ENCODE peak calls at places on chromosomes 1 and 21, in eight cellular contexts. Q is body of pancreas; B is uterus; M is CD8-positive, alpha-beta T cell; K is ovary; G is neural progenitor cell; O is colonic mucosa; P is transverse colon. C is an unnamed sample.

GRCh38 chr1:42936309-42937078 is 22.2 kb downstream of the SLC2A1 start:
- DNase-seq in B (peak; percentile 37), P (peak; percentile 67), G (no peak), O (peak; percentile 62), K (peak; percentile 50), M (peak; percentile 67), Q (peak; percentile 9), C (peak; percentile 47)

GRCh38 chr21:44550807-44551206 is 498 bp downstream of the KRTAP10-2 start:
- DNase-seq in Q (no peak), B (no peak), P (peak; percentile 4), K (no peak), M (no peak), G (no peak), O (no peak), C (peak; percentile 52)

GRCh38 chr21:44454747-44455523 is at the start of gene LRRC3:
- DNase-seq in G (peak; percentile 99), O (peak; percentile 89), K (peak; percentile 88), M (peak; percentile 86), P (peak; percentile 90), B (peak; percentile 70), Q (peak; percentile 86), C (peak; percentile 96)

GRCh38 chr1:39576016-39576657 is 453 bp downstream of the PABPC4 start:
- DNase-seq in P (peak; percentile 38), G (peak; percentile 76), B (no peak), M (peak; percentile 25), K (peak; percentile 60), O (peak; percentile 37), Q (peak; percentile 44), C (peak; percentile 73)

GRCh38 chr1:7401814-7402547 is 369.1 kb upstream of the VAMP3 start:
- DNase-seq in B (no peak), P (no peak), O (peak; percentile 14), Q (no peak), G (no peak), M (no peak), K (no peak), C (no peak)

GRCh38 chr1:165697491-165697880 is 876 bp downstream of the ALDH9A1 start:
- DNase-seq in Q (no peak), P (no peak), O (no peak), M (no peak), G (peak; percentile 5), K (no peak), B (no peak), C (no peak)

GRCh38 chr1:201383647-201384405 is 6.3 kb upstream of the TNNT2 start:
- DNase-seq in O (no peak), M (no peak), B (no peak), K (no peak), P (no peak), G (no peak), Q (no peak), C (no peak)

GRCh38 chr1:233597489-233597901 is 16.4 kb upstream of the KCNK1 start:
- DNase-seq in B (no peak), G (no peak), O (no peak), M (no peak), K (no peak), P (no peak), Q (no peak), C (no peak)

GRCh38 chr1:244601336-244601735 is 51.6 kb upstream of the DESI2 start:
- DNase-seq in O (no peak), P (no peak), G (no peak), K (no peak), B (no peak), Q (no peak), M (no peak), C (no peak)

GRCh38 chr1:33082575-33083112 is 1.7 kb downstream of the AZIN2 start:
- DNase-seq in B (no peak), P (no peak), K (no peak), M (no peak), O (no peak), Q (no peak), G (no peak), C (no peak)

GRCh38 chr1:33080885-33081553 is at the start of gene AZIN2:
- DNase-seq in Q (peak; percentile 98), K (peak; percentile 99), M (peak; percentile 96), O (peak; percentile 99), P (peak; percentile 98), B (peak; percentile 97), G (peak; percentile 98), C (peak; percentile 99)

GRCh38 chr1:33080373-33080772 is 580 bp upstream of the AZIN2 start:
- DNase-seq in P (no peak), Q (no peak), K (no peak), O (no peak), B (no peak), M (no peak), G (no peak), C (no peak)

GRCh38 chr1:33085332-33085731 is 4.4 kb downstream of the AZIN2 start:
- DNase-seq in O (no peak), P (no peak), M (no peak), Q (no peak), G (no peak), K (no peak), B (no peak), C (no peak)

GRCh38 chr1:33081554-33082305 is 777 bp downstream of the AZIN2 start:
- DNase-seq in Q (no peak), K (peak; percentile 46), B (peak; percentile 30), P (peak; percentile 26), M (no peak), O (peak; percentile 44), G (peak; percentile 57), C (no peak)
- H3K27ac ChIP-seq in Q (no peak overlapping the region), K (no peak overlapping the region), B (peak overlapping the region; percentile 64), P (peak overlapping the region; percentile 79), M (peak overlapping the region; percentile 54), O (no peak overlapping the region), G (no peak overlapping the region), C (peak overlapping the region; percentile 30)

GRCh38 chr21:40016234-40016633 is 149.0 kb downstream of the PCP4 start:
- DNase-seq in O (no peak), B (no peak), Q (no peak), P (no peak), M (no peak), K (no peak), G (no peak), C (no peak)
- H3K9me3 ChIP-seq in O (no peaks in the 10 kb centered on the region), B (no peaks in the 10 kb centered on the region), Q (no peaks in the 10 kb centered on the region), P (no peaks in the 10 kb centered on the region), M (no peaks in the 10 kb centered on the region), K (no peaks in the 10 kb centered on the region), G (no peaks in the 10 kb centered on the region), C (no peaks in the 10 kb centered on the region)

GRCh38 chr1:27124405-27124804 is 30.5 kb downstream of the SLC9A1 start:
- DNase-seq in P (no peak), G (peak; percentile 47), B (no peak), K (no peak), Q (no peak), O (no peak), M (no peak), C (no peak)

GRCh38 chr1:27119270-27119618 is 35.7 kb downstream of the SLC9A1 start:
- DNase-seq in P (no peak), B (peak; percentile 56), Q (no peak), M (no peak), G (no peak), O (no peak), K (no peak), C (no peak)

GRCh38 chr1:27117733-27118439 is 37.0 kb downstream of the SLC9A1 start:
- DNase-seq in M (no peak), K (no peak), P (no peak), B (no peak), Q (no peak), G (no peak), O (no peak), C (no peak)

GRCh38 chr1:27120849-27121248 is 34.1 kb downstream of the SLC9A1 start:
- DNase-seq in M (no peak), G (no peak), P (no peak), Q (no peak), B (no peak), K (no peak), O (no peak), C (no peak)

GRCh38 chr1:27122652-27123051 is 32.3 kb downstream of the SLC9A1 start:
- DNase-seq in Q (no peak), O (peak; percentile 94), M (no peak), P (peak; percentile 86), B (no peak), K (no peak), G (no peak), C (peak; percentile 74)
- H3K4me3 ChIP-seq in Q (no peak overlapping the region), O (no peak overlapping the region), M (no peak overlapping the region), P (no peak overlapping the region), B (no peak overlapping the region), K (no peak overlapping the region), G (no peak overlapping the region), C (no peak overlapping the region)

GRCh38 chr1:160117709-160118183 is 2.2 kb downstream of the ATP1A2 start:
- DNase-seq in B (no peak), M (no peak), P (peak; percentile 22), O (no peak), G (peak; percentile 72), K (peak; percentile 70), Q (no peak), C (no peak)

GRCh38 chr1:160115545-160116276 is at the start of gene ATP1A2:
- DNase-seq in K (no peak), Q (no peak), P (no peak), O (no peak), M (no peak), G (peak; percentile 88), B (no peak), C (no peak)

GRCh38 chr1:160116277-160117147 is 953 bp downstream of the ATP1A2 start:
- DNase-seq in O (no peak), G (no peak), M (no peak), B (no peak), Q (no peak), P (no peak), K (no peak), C (no peak)

GRCh38 chr1:160118928-160119327 is 3.4 kb downstream of the ATP1A2 start:
- DNase-seq in G (no peak), K (no peak), M (no peak), B (no peak), P (no peak), Q (no peak), O (no peak), C (no peak)

GRCh38 chr1:160117300-160117699 is 1.7 kb downstream of the ATP1A2 start:
- DNase-seq in G (no peak), O (no peak), Q (no peak), M (no peak), P (no peak), K (no peak), B (no peak), C (no peak)
- H3K27ac ChIP-seq in G (peak overlapping the region; percentile 23), O (no peak overlapping the region), Q (no peak overlapping the region), M (no peak overlapping the region), P (peak overlapping the region; percentile 13), K (no peak overlapping the region), B (no peak overlapping the region), C (no peak overlapping the region)

DNA sequence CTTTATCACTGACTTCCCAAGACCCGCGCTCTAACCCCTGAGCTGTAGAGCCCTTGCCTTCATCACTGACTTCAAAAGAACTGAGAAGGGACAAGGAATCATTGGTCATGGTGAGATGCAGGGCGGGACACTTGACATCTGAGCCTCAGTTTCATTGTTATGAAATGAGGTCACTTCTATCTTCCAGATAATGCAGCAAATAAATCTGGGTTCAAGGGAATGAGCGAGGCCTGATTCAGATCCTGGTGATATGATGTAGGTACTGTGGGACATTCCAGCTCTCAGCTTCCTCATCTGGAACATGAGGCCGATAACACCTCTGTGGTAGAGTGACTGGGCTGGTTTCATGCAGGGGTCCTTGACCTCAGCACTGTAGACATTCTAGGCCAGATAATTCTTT is 13.8 kb downstream of the KAZN start:
- DNase-seq in G (no peak), K (no peak), Q (no peak), M (no peak), B (no peak), P (no peak), O (no peak), C (no peak)
- H3K9me3 ChIP-seq in G (no peaks in the 10 kb centered on the region), K (no peaks in the 10 kb centered on the region), Q (no peaks in the 10 kb centered on the region), M (no peaks in the 10 kb centered on the region), B (no peaks in the 10 kb centered on the region), P (no peaks in the 10 kb centered on the region), O (no peaks in the 10 kb centered on the region), C (no peaks in the 10 kb centered on the region)